ENCODE peak calls at places on chromosomes 1 and 21, in six cellular contexts. One of them, this sample, is unnamed. For H3K36me3 and H3K27me3, the result is how much of the 10 kb centered on the place peaks cover.

GRCh38 chr21:14673649-14674048 is 127.5 kb upstream of the SAMSN1 start:
- DNase-seq in tibial nerve: no peak
- DNase-seq in PC-3: no peak
- DNase-seq in adrenal gland: no peak
- DNase-seq in spleen: no peak
- DNase-seq in cardiac muscle cell: no peak
- DNase-seq in this sample: no peak

GRCh38 chr1:232428036-232428600 is 201.8 kb downstream of the SIPA1L2 start:
- DNase-seq in tibial nerve: no peak
- DNase-seq in PC-3: no peak
- DNase-seq in adrenal gland: no peak
- DNase-seq in spleen: no peak
- DNase-seq in cardiac muscle cell: no peak
- DNase-seq in this sample: no peak

GRCh38 chr1:24100945-24101737 is 10.8 kb downstream of the MYOM3 start:
- DNase-seq in tibial nerve: no peak
- DNase-seq in PC-3: no peak
- DNase-seq in adrenal gland: no peak
- DNase-seq in spleen: no peak
- DNase-seq in cardiac muscle cell: no peak
- DNase-seq in this sample: no peak

GRCh38 chr1:32765561-32766327 is 51.4 kb downstream of the YARS1 start:
- DNase-seq in tibial nerve: no peak
- DNase-seq in PC-3: no peak
- DNase-seq in adrenal gland: peak
- DNase-seq in spleen: no peak
- DNase-seq in cardiac muscle cell: no peak
- DNase-seq in this sample: no peak

GRCh38 chr1:81708239-81708638 is 92.5 kb upstream of the ADGRL2 start:
- DNase-seq in tibial nerve: no peak
- DNase-seq in PC-3: no peak
- DNase-seq in adrenal gland: no peak
- DNase-seq in spleen: no peak
- DNase-seq in cardiac muscle cell: no peak
- DNase-seq in this sample: no peak

GRCh38 chr1:2534775-2535387 is 4.8 kb upstream of the HES5 start:
- DNase-seq in tibial nerve: no peak
- DNase-seq in PC-3: peak
- DNase-seq in adrenal gland: no peak
- DNase-seq in spleen: no peak
- DNase-seq in cardiac muscle cell: no peak
- DNase-seq in this sample: no peak

GRCh38 chr1:89552481-89553194 is 28.0 kb downstream of the LRRC8B start:
- DNase-seq in tibial nerve: no peak
- DNase-seq in PC-3: no peak
- DNase-seq in adrenal gland: peak
- DNase-seq in spleen: no peak
- DNase-seq in cardiac muscle cell: no peak
- DNase-seq in this sample: no peak

GRCh38 chr1:233033366-233033765 is 83.0 kb downstream of the NTPCR start:
- DNase-seq in tibial nerve: no peak
- DNase-seq in PC-3: no peak
- DNase-seq in adrenal gland: no peak
- DNase-seq in spleen: no peak
- DNase-seq in cardiac muscle cell: no peak
- DNase-seq in this sample: no peak

GRCh38 chr1:202998836-202999750 is 8.1 kb upstream of the TMEM183A start:
- DNase-seq in tibial nerve: peak
- DNase-seq in PC-3: peak
- DNase-seq in adrenal gland: peak
- DNase-seq in spleen: no peak
- DNase-seq in cardiac muscle cell: peak
- DNase-seq in this sample: peak

GRCh38 chr1:225424562-225425210 is 3.2 kb downstream of the LBR start:
- DNase-seq in tibial nerve: no peak
- DNase-seq in PC-3: peak
- DNase-seq in adrenal gland: no peak
- DNase-seq in spleen: no peak
- DNase-seq in cardiac muscle cell: peak
- DNase-seq in this sample: no peak

GRCh38 chr1:78040484-78041089 is 5.2 kb upstream of the GIPC2 start:
- DNase-seq in tibial nerve: no peak
- DNase-seq in PC-3: no peak
- DNase-seq in adrenal gland: no peak
- DNase-seq in spleen: no peak
- DNase-seq in cardiac muscle cell: no peak
- DNase-seq in this sample: no peak

GRCh38 chr1:4088676-4089075 is 188.6 kb upstream of the C1orf174 start:
- DNase-seq in tibial nerve: no peak
- DNase-seq in PC-3: no peak
- DNase-seq in adrenal gland: no peak
- DNase-seq in spleen: peak
- DNase-seq in cardiac muscle cell: no peak
- DNase-seq in this sample: no peak

GRCh38 chr1:57421366-57421765 is 2.5 kb downstream of the DAB1 start:
- DNase-seq in tibial nerve: no peak
- DNase-seq in PC-3: no peak
- DNase-seq in adrenal gland: no peak
- DNase-seq in spleen: no peak
- DNase-seq in cardiac muscle cell: no peak
- DNase-seq in this sample: no peak

GRCh38 chr1:174060090-174060489 is 37.9 kb upstream of the RC3H1 start:
- DNase-seq in tibial nerve: no peak
- DNase-seq in PC-3: peak
- DNase-seq in adrenal gland: no peak
- DNase-seq in spleen: no peak
- DNase-seq in cardiac muscle cell: no peak
- DNase-seq in this sample: no peak

GRCh38 chr1:113714606-113715269 is 44.5 kb downstream of the PHTF1 start:
- DNase-seq in tibial nerve: no peak
- DNase-seq in PC-3: no peak
- DNase-seq in adrenal gland: no peak
- DNase-seq in spleen: no peak
- DNase-seq in cardiac muscle cell: no peak
- DNase-seq in this sample: no peak

GRCh38 chr1:10068605-10069294 is 36.0 kb downstream of the UBE4B start:
- DNase-seq in tibial nerve: no peak
- DNase-seq in PC-3: no peak
- DNase-seq in adrenal gland: no peak
- DNase-seq in spleen: no peak
- DNase-seq in cardiac muscle cell: no peak
- DNase-seq in this sample: no peak

GRCh38 chr1:53508991-53509663 is 49.9 kb downstream of the DMRTB1 start:
- DNase-seq in tibial nerve: no peak
- DNase-seq in PC-3: no peak
- DNase-seq in adrenal gland: no peak
- DNase-seq in spleen: no peak
- DNase-seq in cardiac muscle cell: no peak
- DNase-seq in this sample: no peak

GRCh38 chr1:64459743-64460142 is 10.2 kb upstream of the CACHD1 start:
- DNase-seq in tibial nerve: no peak
- DNase-seq in PC-3: no peak
- DNase-seq in adrenal gland: no peak
- DNase-seq in spleen: no peak
- DNase-seq in cardiac muscle cell: no peak
- DNase-seq in this sample: no peak

GRCh38 chr1:65011983-65012382 is 45.6 kb upstream of the JAK1 start:
- DNase-seq in tibial nerve: no peak
- DNase-seq in PC-3: no peak
- DNase-seq in adrenal gland: no peak
- DNase-seq in spleen: no peak
- DNase-seq in cardiac muscle cell: no peak
- DNase-seq in this sample: no peak

GRCh38 chr1:216700779-216701178 is 22.4 kb downstream of the ESRRG start:
- DNase-seq in tibial nerve: no peak
- DNase-seq in PC-3: peak
- DNase-seq in adrenal gland: no peak
- DNase-seq in spleen: no peak
- DNase-seq in cardiac muscle cell: no peak
- DNase-seq in this sample: no peak

GRCh38 chr1:99681583-99681982 is 35.7 kb downstream of the PALMD start:
- DNase-seq in tibial nerve: no peak
- DNase-seq in PC-3: no peak
- DNase-seq in adrenal gland: no peak
- DNase-seq in spleen: no peak
- DNase-seq in cardiac muscle cell: no peak
- DNase-seq in this sample: no peak

GRCh38 chr1:223233410-223234163 is 90.5 kb upstream of the TLR5 start:
- DNase-seq in tibial nerve: no peak
- DNase-seq in PC-3: peak
- DNase-seq in adrenal gland: peak
- DNase-seq in spleen: peak
- DNase-seq in cardiac muscle cell: peak
- DNase-seq in this sample: no peak

GRCh38 chr1:16152521-16153087 is 3.3 kb downstream of the EPHA2 start:
- DNase-seq in tibial nerve: no peak
- DNase-seq in PC-3: no peak
- DNase-seq in adrenal gland: no peak
- DNase-seq in spleen: no peak
- DNase-seq in cardiac muscle cell: no peak
- DNase-seq in this sample: peak

GRCh38 chr1:236880209-236880608 is 85.1 kb downstream of the MTR start:
- DNase-seq in tibial nerve: no peak
- DNase-seq in PC-3: no peak
- DNase-seq in adrenal gland: peak
- DNase-seq in spleen: no peak
- DNase-seq in cardiac muscle cell: peak
- DNase-seq in this sample: no peak
- H3K36me3 ChIP-seq in tibial nerve: half or more
- H3K36me3 ChIP-seq in PC-3: under half
- H3K36me3 ChIP-seq in adrenal gland: under half
- H3K36me3 ChIP-seq in spleen: half or more
- H3K36me3 ChIP-seq in cardiac muscle cell: under half
- H3K36me3 ChIP-seq in this sample: under half

GRCh38 chr1:38652217-38652616 is 207.4 kb downstream of the RRAGC start:
- DNase-seq in tibial nerve: no peak
- DNase-seq in PC-3: no peak
- DNase-seq in adrenal gland: no peak
- DNase-seq in spleen: no peak
- DNase-seq in cardiac muscle cell: no peak
- DNase-seq in this sample: no peak

GRCh38 chr1:38657873-38658272 is 201.7 kb downstream of the RRAGC start:
- DNase-seq in tibial nerve: no peak
- DNase-seq in PC-3: no peak
- DNase-seq in adrenal gland: no peak
- DNase-seq in spleen: no peak
- DNase-seq in cardiac muscle cell: no peak
- DNase-seq in this sample: no peak

GRCh38 chr1:38658883-38659282 is 200.7 kb downstream of the RRAGC start:
- DNase-seq in tibial nerve: no peak
- DNase-seq in PC-3: no peak
- DNase-seq in adrenal gland: no peak
- DNase-seq in spleen: no peak
- DNase-seq in cardiac muscle cell: no peak
- DNase-seq in this sample: no peak

GRCh38 chr1:38657441-38657840 is 202.1 kb downstream of the RRAGC start:
- DNase-seq in tibial nerve: no peak
- DNase-seq in PC-3: no peak
- DNase-seq in adrenal gland: no peak
- DNase-seq in spleen: no peak
- DNase-seq in cardiac muscle cell: no peak
- DNase-seq in this sample: no peak

DNA sequence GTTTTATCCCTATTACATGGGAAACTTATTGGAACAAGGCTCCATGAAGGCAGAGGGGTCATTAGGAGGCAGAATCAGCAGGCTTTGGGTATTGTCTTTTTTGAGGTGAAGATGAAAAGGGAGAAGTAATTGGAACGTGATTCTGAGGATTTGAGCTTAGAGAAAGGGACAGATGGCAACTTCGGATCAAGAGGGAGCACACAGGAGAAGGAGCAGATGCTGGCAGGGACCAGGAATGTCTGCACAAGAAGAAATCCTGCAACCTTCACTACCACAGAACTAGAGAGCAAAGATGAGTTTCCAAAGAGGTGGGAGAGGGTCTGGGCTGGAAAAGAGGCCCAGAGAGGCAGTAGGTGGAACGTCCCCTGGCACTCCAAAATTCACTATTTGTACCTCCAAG is 202.8 kb downstream of the RRAGC start:
- DNase-seq in tibial nerve: no peak
- DNase-seq in PC-3: no peak
- DNase-seq in adrenal gland: no peak
- DNase-seq in spleen: no peak
- DNase-seq in cardiac muscle cell: no peak
- DNase-seq in this sample: peak
- H3K27me3 ChIP-seq in tibial nerve: under half
- H3K27me3 ChIP-seq in PC-3: under half
- H3K27me3 ChIP-seq in adrenal gland: under half
- H3K27me3 ChIP-seq in spleen: under half
- H3K27me3 ChIP-seq in cardiac muscle cell: under half
- H3K27me3 ChIP-seq in this sample: under half

DNA sequence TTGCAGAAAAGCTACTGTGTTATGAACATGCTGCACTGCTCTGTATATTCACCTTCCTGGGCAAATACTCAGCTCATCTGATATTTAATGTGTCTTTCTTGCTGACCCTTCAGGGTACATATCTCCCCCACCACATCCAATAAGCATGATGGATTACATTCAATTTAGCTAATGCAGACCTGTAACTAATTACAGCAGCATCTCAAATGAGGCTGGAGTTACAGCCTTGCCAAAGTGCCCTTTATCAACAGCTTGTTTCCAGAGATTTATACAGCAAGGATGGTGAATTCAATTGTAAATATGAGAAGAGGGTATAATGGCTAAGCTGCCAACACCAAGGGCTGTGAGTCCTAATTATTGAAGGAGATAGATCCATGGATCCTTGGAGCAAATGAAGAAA is 144.0 kb downstream of the KCNH1 start:
- DNase-seq in tibial nerve: no peak
- DNase-seq in PC-3: no peak
- DNase-seq in adrenal gland: no peak
- DNase-seq in spleen: no peak
- DNase-seq in cardiac muscle cell: no peak
- DNase-seq in this sample: no peak
- H3K4me3 ChIP-seq in tibial nerve: no peak
- H3K4me3 ChIP-seq in PC-3: no peak
- H3K4me3 ChIP-seq in adrenal gland: no peak
- H3K4me3 ChIP-seq in spleen: no peak
- H3K4me3 ChIP-seq in cardiac muscle cell: no peak
- H3K4me3 ChIP-seq in this sample: no peak

DNA sequence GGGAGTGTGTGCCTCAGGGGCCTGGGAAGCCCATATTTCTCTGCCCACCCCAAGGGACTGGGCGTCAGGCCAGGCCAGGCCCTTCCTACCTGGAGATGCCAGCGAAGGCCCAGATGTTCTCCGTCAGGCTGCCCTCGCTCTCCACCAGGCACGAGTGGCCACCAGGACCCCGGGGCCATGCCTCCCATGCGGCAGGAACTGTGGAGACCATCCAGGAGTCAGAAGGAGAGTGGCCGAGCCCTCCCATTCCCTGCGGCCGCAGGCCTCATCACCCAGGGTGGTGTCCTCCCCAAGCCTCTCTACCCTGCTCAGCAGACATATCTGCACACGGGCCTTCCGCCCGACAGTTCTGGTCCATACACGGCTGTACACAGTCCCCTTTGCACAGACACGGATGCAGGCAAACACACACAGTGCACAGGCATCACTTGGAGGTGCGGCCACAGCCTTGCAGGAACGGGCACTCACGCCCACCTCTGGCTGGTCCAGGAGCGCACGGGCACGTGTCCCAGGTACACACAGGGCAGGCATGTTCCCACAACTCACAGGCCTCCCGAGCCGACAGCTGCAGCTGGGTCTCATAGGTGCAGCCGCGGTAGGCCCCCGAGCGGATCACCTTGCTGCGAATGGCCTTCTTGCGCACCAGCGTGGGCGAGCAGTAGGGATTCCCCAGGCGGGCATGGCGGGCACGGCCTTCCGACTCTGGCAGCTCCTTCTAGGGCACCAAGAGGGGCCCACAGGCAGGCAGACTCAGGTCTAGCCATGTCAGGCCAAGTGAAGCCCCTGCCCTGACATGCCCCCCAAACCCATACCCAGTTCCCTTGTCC is 5.9 kb upstream of the KIF17 start:
- DNase-seq in tibial nerve: peak
- DNase-seq in PC-3: no peak
- DNase-seq in adrenal gland: peak
- DNase-seq in spleen: no peak
- DNase-seq in cardiac muscle cell: no peak
- DNase-seq in this sample: no peak
- H3K36me3 ChIP-seq in tibial nerve: under half
- H3K36me3 ChIP-seq in PC-3: under half
- H3K36me3 ChIP-seq in adrenal gland: under half
- H3K36me3 ChIP-seq in spleen: under half
- H3K36me3 ChIP-seq in cardiac muscle cell: under half
- H3K36me3 ChIP-seq in this sample: under half

This sample was measured in WERI-Rb-1.